ENCODE peak calls at places on chromosome 12, in four cellular contexts. Q, R, S and F are unnamed samples. For H3K36me3 and H3K27me3, the result is how much of the 10 kb centered on the place peaks cover.

GRCh38 chr12:116520801-116521471 is 38.2 kb upstream of the MAP1LC3B2 start:
- DNase-seq in R (no peak), Q (no peak), S (no peak), F (no peak)

GRCh38 chr12:72273499-72273837 is 1.3 kb downstream of the TRHDE start:
- DNase-seq in Q (peak), R (peak), S (no peak), F (no peak)

GRCh38 chr12:11564984-11565651 is 84.4 kb upstream of the ETV6 start:
- DNase-seq in S (no peak), R (no peak), Q (no peak), F (no peak)

GRCh38 chr12:98492580-98493140 is 22.7 kb upstream of the TMPO start:
- DNase-seq in S (no peak), Q (no peak), R (no peak), F (no peak)

GRCh38 chr12:75603475-75603874 is 92.1 kb upstream of the KRR1 start:
- DNase-seq in R (no peak), S (no peak), Q (no peak), F (no peak)

GRCh38 chr12:89350661-89351488 is 1.4 kb downstream of the DUSP6 start:
- DNase-seq in Q (peak), R (peak), S (peak), F (no peak)

GRCh38 chr12:89024580-89024979 is 327.7 kb downstream of the DUSP6 start:
- DNase-seq in Q (no peak), S (no peak), R (no peak), F (no peak)

GRCh38 chr12:48165089-48166031 is 8.0 kb upstream of the ASB8 start:
- DNase-seq in S (no peak), R (no peak), Q (no peak), F (peak)

GRCh38 chr12:42156232-42156631 is 11.6 kb upstream of the GXYLT1 start:
- DNase-seq in S (no peak), R (no peak), Q (no peak), F (no peak)

DNA sequence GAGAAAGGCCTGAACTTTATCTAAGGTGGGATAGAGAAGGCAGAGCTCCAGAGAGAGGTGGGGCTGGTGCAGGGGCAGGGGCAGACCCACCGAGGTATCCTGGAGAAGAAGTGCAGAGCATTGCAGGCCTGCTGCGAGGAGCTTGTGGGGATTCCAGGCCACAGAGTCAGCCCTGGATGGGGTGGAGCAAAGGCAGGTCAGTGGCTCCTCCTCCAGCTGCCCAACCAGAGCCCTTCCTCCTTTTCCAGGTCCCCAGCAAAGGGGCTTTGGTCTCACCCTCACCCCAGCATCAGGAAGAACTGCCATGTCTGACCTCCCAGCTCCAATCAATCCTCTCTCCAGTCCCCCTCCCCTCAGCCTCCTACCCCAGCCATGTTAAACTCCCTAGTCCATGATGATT is 19.8 kb upstream of the ZNF740 start:
- DNase-seq in Q (no peak), R (no peak), S (no peak), F (peak)
- H3K36me3 ChIP-seq in Q (under half), R (under half), S (under half), F (under half)

DNA sequence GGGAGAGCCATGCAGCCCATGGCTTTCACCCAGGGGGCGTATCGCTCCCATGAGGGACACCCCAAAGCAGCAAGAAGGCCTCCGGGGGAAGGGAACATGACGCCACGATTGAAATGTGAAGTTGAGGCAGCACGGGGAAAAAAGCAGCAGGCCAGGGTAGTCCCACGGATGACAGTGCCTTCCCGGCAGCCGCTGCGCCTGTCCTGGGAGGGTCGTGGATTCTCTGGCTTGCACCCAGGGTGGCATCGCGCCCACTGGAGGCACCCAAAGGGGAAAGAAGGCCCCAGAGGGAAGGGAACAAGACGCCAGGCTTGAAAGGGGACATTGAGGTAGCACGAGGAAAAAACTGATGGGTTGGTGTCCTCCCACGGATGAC is 161.6 kb upstream of the ALG10B start:
- DNase-seq in Q (no peak), S (no peak), R (no peak), F (no peak)
- H3K4me3 ChIP-seq in Q (no peak), S (no peak), R (no peak), F (no peak)

DNA sequence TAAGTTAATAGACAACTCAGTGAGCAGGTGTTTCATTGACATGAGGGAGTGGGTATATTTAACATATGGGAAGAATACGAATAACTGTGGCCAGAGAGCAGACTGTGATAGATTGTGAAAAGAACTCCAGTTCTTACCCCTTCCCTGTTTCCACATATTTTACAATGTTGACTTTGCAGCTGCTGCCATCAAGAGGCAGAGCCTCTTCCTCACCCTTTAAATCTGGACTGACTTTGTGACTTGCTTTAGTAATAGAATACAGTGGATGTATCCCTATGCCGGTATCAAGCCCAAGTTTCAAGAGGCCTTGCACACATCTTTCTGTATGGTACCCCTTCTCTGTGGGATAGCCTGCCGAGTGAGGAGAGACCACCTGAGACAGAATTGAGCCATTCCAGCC is 356.7 kb downstream of the ETNK1 start:
- DNase-seq in R (no peak), Q (no peak), S (no peak), F (peak)
- H3K27me3 ChIP-seq in R (under half), Q (under half), S (under half), F (under half)

DNA sequence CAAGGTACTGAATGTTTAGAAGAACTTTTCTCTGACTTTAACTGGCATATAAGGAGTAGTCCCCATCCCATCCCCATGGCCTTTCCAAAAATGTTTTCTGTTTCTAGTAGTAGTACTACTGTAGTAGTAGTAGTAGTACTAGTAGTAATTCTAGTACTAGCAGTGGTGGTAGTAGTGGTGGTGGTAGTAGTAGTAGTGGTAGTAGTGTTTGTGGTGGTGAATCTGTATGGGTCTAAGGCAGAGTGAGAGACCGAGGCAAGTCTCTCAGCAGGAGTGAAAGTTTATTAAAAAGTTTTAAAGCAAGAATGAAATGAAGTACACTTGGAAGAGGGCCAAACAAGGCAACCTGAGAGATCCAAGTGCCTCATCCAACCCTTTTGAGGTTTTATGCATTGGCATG is 58.6 kb downstream of the FOXN4 start:
- DNase-seq in S (no peak), R (no peak), Q (no peak), F (no peak)
- H3K36me3 ChIP-seq in S (half or more), R (under half), Q (under half), F (under half)

GRCh38 chr12:54005531-54005852 is 3.3 kb upstream of the HOXC8 start:
- DNase-seq in Q (no peak), S (no peak), R (no peak), F (peak)
- H3K4me3 ChIP-seq in Q (no peak), S (peak), R (no peak), F (no peak)

DNA sequence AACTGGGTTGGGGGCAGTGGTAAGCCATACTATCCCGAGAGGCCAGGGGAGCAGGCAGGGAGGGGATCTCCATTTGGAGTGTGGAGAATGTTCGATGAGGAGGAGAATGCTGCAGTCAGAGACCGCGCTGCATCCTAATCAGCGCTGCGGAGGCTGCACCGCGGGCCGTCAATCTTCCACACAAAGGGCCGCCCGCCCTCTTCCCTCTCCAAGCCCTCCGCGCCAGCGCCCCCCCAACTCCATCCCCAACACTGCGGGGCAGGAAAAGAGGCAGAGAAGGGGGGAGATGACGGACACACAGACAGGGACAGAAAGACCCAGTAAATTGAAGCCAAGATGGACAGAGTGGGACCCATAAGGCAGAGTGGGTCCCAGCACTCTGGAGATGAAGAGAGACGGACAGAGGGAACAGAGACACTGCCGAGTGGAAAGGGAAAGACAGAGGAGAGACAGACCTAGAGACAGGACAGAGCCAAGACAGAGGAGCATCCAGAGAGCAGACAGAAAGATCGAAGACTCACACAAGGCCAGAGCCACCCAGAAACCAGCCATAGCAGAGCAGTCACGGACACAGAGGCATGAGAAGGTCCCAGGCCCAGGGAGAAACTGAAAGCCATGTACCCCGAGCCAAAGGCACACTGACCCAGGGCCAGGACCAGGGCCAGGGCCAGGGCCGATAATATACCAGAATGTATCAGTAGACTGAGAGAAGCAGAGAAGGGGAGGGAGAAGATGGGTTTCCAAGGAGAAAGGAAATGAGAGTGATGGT is 3.5 kb downstream of the CISTR start:
- DNase-seq in R (no peak), Q (no peak), S (no peak), F (peak)
- H3K27me3 ChIP-seq in R (under half), Q (under half), S (under half), F (half or more)

DNA sequence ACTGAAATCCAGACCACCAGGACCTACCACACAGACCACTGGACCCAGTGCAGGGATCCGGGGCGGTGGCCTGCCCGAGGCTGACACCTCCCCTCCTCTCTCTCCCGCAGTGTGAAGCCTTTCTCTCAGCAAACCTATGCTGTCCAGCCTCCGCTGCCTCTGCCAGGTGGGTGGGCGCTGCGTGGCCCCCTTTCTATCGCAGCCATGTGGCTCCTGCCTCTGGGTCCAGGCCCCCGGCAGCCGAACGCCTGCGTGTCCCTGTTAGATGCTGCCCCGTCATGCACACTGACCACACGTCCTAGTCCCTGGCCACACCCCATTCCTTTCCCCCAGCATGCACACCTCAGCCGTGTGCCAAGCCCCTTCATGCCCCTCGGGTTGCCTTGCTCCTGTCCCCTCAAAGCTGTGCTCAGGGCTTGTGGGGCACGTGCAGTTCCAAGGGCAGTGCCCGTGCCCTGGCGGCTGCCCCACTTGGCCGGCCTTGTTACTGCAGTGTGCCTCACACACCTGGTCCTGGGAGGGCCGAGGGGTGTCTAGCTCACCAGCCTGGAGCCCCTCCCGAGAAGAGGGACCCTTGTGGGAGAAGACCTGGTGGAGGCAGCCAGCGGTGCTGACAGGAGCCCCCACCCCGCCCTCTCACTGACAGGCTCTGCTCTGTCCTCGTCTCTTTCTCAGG is 58.0 kb upstream of the TSPAN9 start:
- DNase-seq in Q (no peak), R (no peak), S (no peak), F (peak)
- H3K36me3 ChIP-seq in Q (under half), R (half or more), S (under half), F (under half)

GRCh38 chr12:108597559-108598471 is at the start of gene TMEM119:
- DNase-seq in S (no peak), Q (no peak), R (no peak), F (peak)
- H3K4me3 ChIP-seq in S (peak), Q (peak), R (peak), F (no peak)

DNA sequence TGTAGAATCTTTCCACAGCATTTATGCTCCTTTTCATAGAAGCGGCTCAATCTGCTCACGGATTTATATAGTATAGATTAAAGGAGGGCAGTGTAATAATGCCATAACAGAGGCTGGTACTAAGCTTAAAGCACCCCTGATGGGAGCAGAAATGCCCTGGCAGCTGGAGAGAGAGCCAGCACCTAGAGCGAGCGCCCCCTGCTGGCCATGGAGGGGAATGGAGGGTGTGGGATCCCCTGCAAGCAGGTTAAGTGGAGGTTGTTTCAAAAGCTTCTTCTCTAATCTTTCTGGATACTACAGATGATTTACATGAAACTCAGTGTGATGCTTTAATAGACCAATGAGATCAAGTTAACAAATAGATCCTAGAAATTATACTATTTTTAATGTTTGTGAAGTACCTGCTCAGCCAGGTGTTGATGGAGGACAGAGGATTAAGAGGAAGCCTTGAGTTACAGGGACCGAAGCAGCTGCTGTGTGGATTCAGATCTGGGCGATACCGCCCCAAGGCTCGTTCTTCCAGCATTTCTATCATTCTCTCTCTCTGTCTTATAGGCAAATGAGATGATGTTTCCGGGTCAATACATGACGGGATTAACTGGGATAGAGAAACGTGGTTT is 1519.3 kb upstream of the TMEM132C start:
- DNase-seq in Q (peak), R (peak), S (peak), F (peak)
- H3K27me3 ChIP-seq in Q (under half), R (under half), S (under half), F (under half)

GRCh38 chr12:53039851-53040250 is 10.0 kb upstream of the TNS2 start:
- DNase-seq in S (no peak), Q (no peak), R (no peak), F (no peak)

GRCh38 chr12:53036802-53037201 is 13.1 kb upstream of the TNS2 start:
- DNase-seq in R (no peak), S (no peak), Q (no peak), F (no peak)

GRCh38 chr12:53031616-53032015 is 18.2 kb upstream of the TNS2 start:
- DNase-seq in Q (no peak), S (no peak), R (no peak), F (no peak)

DNA sequence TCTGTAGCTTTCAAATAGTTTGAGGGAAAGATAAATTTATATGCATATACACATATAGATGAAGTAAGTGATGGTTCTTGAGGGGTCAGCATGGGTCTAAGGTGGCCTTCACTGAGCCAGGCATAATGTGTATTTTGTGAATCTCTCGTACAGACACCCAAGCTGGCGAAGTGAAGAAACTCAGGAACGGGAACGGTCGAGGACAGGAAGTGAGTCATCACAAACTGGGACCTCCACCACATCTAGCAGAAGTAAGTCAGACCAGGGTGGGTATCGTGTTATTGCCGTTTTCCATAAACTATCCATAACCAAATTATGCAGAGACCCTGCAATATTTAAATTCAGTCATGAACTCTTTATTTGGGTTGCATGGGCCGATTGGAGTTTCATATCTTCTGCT is 15.4 kb upstream of the TNS2 start:
- DNase-seq in S (no peak), Q (no peak), R (no peak), F (no peak)
- H3K36me3 ChIP-seq in S (half or more), Q (under half), R (half or more), F (half or more)